ENCODE peak calls at places on chromosomes 1 and 21, in six cellular contexts. N, K, C, F, G and S are unnamed samples. For H3K4me1 and H3K36me3, the result is how much of the 10 kb centered on the place peaks cover.

GRCh38 chr1:174191255-174191906 is 32.1 kb downstream of the RABGAP1L start:
- DNase-seq in C (no peak), N (no peak), G (no peak), F (no peak), K (no peak), S (no peak)

GRCh38 chr1:50265790-50266314 is 157.1 kb downstream of the ELAVL4 start:
- DNase-seq in C (no peak), F (peak), K (no peak), N (no peak), G (no peak), S (no peak)

GRCh38 chr21:19731251-19731650 is 1267.0 kb upstream of the NCAM2 start:
- DNase-seq in K (no peak), F (peak), G (no peak), N (no peak), C (no peak), S (no peak)

GRCh38 chr1:145804235-145805045 is 19.5 kb downstream of the RNF115 start:
- DNase-seq in N (no peak), F (no peak), K (no peak), G (no peak), C (no peak), S (no peak)

GRCh38 chr1:61287014-61287413 is 204.7 kb downstream of the NFIA start:
- DNase-seq in C (no peak), K (no peak), G (no peak), F (no peak), N (no peak), S (no peak)

GRCh38 chr1:18344755-18345154 is 136.0 kb upstream of the KLHDC7A start:
- DNase-seq in C (no peak), G (no peak), F (no peak), K (no peak), N (no peak), S (no peak)

GRCh38 chr1:33018112-33018511 is 18.6 kb downstream of the AK2 start:
- DNase-seq in K (no peak), G (no peak), F (no peak), C (no peak), N (no peak), S (no peak)

GRCh38 chr21:28016571-28016970 is 976.1 kb downstream of the LTN1 start:
- DNase-seq in N (no peak), G (no peak), F (no peak), C (no peak), K (no peak), S (no peak)

GRCh38 chr1:20446796-20447195 is 39.2 kb downstream of the CAMK2N1 start:
- DNase-seq in F (no peak), C (no peak), N (no peak), K (no peak), G (no peak), S (no peak)

GRCh38 chr1:30991852-30992606 is 73.5 kb downstream of the PUM1 start:
- DNase-seq in G (no peak), F (no peak), K (no peak), N (no peak), C (no peak), S (no peak)

DNA sequence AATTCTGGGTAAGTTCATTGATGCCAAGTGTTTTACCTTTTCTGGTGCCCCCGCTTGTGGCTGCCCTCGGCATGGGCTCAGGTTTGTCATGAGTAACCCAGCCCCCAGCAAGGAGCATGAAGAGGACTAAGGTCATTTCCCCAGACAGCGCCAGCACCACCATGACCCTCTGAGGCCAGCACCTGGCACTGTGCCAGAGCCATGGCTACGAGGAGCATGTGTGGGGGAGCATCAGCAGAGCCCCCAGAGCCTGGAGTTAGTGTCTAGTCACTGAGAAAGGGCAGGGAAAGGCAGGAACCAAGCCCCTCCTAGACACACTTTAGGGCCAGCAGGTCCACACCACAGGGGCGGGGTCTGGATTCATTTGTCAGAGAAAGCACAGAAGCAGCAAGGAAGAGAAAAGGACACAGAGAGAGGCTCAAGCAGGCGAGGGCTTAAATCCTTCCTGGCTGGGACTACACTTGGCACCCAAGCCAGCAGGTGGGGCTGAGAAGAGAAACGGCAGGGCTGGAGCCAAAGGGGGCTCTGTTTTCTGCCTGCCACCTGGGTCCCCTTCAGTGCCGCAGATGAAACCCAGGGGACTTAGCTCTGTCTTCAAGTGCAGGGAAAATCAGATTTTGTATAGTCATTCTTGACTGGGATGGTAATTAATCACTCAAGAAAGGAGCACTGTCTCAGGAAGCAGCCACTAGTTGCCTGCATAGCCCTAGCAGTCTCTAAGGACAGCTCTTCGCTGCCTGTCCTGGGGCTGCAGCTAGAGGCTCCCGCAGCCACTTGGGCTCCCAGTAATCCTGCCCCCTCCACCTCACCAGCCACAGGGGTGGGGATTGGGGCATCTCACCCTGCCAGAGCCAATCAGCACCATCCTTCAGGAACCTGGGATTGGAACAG is 79.6 kb upstream of the ZC3H12A start:
- DNase-seq in C (no peak), N (no peak), K (no peak), F (no peak), G (no peak), S (no peak)
- TF ChIP-seq CTCF in C (no peak), N (no peak), K (no peak), F (no peak), G (no peak), S (peak)

DNA sequence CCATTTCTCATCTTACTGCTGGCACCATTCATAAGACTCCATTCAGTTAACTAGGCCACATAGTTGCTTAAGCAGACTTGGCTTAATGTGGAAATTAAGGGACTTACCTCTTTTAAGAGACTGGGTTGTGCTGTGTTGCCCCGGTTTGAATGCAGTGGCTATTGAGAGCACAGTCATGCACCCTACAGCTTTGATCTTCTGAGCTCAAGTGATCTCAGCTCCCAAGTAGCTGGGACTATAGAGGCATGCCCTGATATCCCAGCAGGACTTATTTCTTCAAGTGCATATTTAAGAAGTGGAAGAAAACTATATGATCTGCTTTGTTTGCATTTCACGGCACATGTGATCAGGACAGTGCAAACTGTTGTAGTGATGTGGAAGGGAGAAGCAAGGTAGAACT is 181.2 kb downstream of the RASAL2 start:
- DNase-seq in K (no peak), F (no peak), G (no peak), N (no peak), C (no peak), S (no peak)
- H3K4me1 ChIP-seq in K (under half), F (under half), G (under half), N (under half), C (under half), S (under half)

GRCh38 chr1:100087396-100087795 is 45.3 kb downstream of the SASS6 start:
- DNase-seq in F (no peak), K (no peak), G (no peak), N (no peak), C (no peak), S (no peak)
- H3K36me3 ChIP-seq in F (under half), K (under half), G (under half), N (under half), C (under half), S (half or more)

DNA sequence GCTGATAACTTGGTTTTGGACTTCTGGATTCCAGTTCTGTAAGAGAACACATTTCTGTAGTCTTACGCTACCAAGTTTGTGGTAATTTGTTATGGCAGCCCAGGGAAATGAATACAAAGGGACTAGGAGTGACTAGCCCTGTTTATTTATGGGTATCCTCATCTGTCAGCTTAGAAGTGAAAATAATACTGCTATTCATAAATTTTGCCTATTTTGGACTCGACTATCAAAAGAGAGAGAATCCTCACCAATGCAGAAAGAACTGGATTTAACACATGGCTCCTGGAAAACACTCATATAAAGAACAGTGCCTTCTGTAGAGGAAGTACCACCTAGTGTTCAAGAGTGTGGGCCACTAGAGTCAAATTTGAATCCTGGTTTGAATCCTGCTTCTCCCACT is 22.6 kb downstream of the HSD11B1 start:
- DNase-seq in K (no peak), F (no peak), G (no peak), C (no peak), N (no peak), S (no peak)
- TF ChIP-seq CTCF in K (no peak), F (no peak), G (no peak), C (no peak), N (no peak), S (no peak)

DNA sequence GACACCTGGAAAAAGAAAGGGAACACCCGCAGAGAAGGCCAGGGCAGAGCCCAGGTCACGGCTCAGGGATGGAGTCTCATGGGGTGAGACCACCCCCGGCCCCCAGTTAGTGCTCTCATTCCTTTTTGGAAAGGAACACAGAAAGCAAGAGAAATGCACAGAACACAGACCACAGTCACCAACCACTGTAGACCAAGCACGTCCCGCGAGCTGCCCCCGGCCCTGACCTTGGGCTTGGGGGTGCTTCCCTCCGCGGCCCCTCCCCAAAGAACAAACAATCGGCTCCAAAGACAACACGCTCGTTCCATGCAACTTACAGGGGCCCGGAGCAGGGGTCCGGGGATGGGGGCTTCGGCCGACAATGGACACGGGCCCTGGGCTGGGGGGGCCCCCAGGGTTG is 12.8 kb downstream of the CELF3 start:
- DNase-seq in F (no peak), C (no peak), G (no peak), K (no peak), N (no peak), S (no peak)
- H3K4me1 ChIP-seq in F (under half), C (under half), G (under half), K (under half), N (under half), S (under half)

GRCh38 chr1:180097319-180097605 is 57.4 kb upstream of the QSOX1 start:
- DNase-seq in G (no peak), C (no peak), N (no peak), F (no peak), K (no peak), S (no peak)

GRCh38 chr1:180096584-180097318 is 57.9 kb upstream of the QSOX1 start:
- DNase-seq in G (no peak), N (no peak), K (no peak), C (no peak), F (no peak), S (no peak)

GRCh38 chr1:180092931-180093650 is 61.6 kb upstream of the QSOX1 start:
- DNase-seq in C (no peak), G (no peak), N (no peak), F (no peak), K (no peak), S (no peak)

GRCh38 chr1:180098242-180098995 is 56.2 kb upstream of the QSOX1 start:
- DNase-seq in F (no peak), K (no peak), N (no peak), G (no peak), C (no peak), S (no peak)

DNA sequence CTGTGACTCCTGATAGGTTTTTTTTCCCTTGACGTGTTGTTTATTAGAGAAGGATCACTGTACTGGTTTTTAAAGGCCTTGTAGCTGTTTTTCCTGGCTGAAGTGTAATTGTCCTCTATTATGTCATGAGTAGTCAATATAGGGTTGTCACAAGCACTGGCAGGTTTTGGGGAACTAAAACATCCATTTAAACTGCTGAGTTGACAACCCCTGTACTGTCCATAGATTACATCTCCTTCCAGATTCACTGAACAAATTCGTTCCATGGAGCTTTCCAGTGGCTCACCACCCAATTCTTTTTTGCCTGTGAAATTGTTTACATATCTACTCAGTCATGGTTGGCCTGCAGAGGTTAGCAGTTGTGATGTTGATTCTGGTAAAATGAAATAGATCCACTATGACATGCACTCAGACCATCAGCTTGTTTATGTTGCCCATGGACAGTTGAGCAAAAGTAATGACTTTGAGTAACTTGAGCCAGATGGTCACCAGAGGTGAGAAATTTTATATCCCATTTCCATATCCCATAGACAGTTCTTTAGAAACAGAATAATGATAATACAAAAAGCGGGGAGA is 59.9 kb upstream of the QSOX1 start:
- DNase-seq in N (no peak), G (no peak), C (no peak), F (no peak), K (no peak), S (no peak)
- H3K36me3 ChIP-seq in N (half or more), G (under half), C (under half), F (under half), K (under half), S (half or more)